ENCODE peak calls at places on chromosomes 4 and X, in eight cellular contexts. H is substantia nigra; G is NCI-H1092 treated with DMSO at 0.1 percent for 48 hours; K is spleen; S is left ventricle myocardium superior; F is lung microvascular endothelial cell; A is stimulated activated naive CD4-positive, alpha-beta T cell; R is occipital lobe. X is an unnamed sample.

GRCh38 chr4:15186149-15186548 is 183.9 kb downstream of the CPEB2 start:
- DNase-seq in G (no peak), F (no peak), K (no peak), R (no peak), H (no peak), S (no peak), A (no peak), X (no peak)

GRCh38 chr4:83552924-83553323 is 17.0 kb downstream of the GPAT3 start:
- DNase-seq in R (no peak), G (no peak), A (no peak), H (no peak), S (no peak), K (no peak), F (peak; percentile 44), X (no peak)

GRCh38 chr4:102759835-102760644 is 728 bp downstream of the MANBA start:
- DNase-seq in F (peak; percentile 55), A (peak; percentile 26), S (no peak), G (peak; percentile 40), K (no peak), H (peak; percentile 80), R (peak; percentile 66), X (no peak)

GRCh38 chr4:26273308-26273980 is 47.4 kb upstream of the RBPJ start:
- DNase-seq in A (no peak), G (no peak), S (peak; percentile 52), R (no peak), H (peak; percentile 21), F (no peak), K (no peak), X (no peak)

GRCh38 chrX:44675364-44676024 is 132.8 kb upstream of the FUNDC1 start:
- DNase-seq in H (peak; percentile 0), F (peak; percentile 47), R (peak; percentile 42), K (no peak), A (no peak), G (peak; percentile 87), S (peak; percentile 58), X (no peak)

GRCh38 chrX:131725001-131725654 is 181.3 kb downstream of the OR13H1 start:
- DNase-seq in F (no peak), R (no peak), S (no peak), H (no peak), K (no peak), A (no peak), G (no peak), X (no peak)

GRCh38 chr4:78185117-78185516 is 128.0 kb downstream of the FRAS1 start:
- DNase-seq in G (no peak), H (no peak), R (no peak), S (no peak), A (no peak), F (no peak), K (no peak), X (no peak)

GRCh38 chr4:72366601-72367000 is 202.4 kb downstream of the ADAMTS3 start:
- DNase-seq in K (no peak), F (no peak), R (no peak), H (no peak), G (no peak), A (no peak), S (no peak), X (no peak)

GRCh38 chr4:32192363-32192762 is 1472.2 kb downstream of the PCDH7 start:
- DNase-seq in S (no peak), A (no peak), H (no peak), R (no peak), K (no peak), G (no peak), F (no peak), X (no peak)

GRCh38 chrX:135396109-135396508 is 25.6 kb upstream of the SMIM10L2A start:
- DNase-seq in R (no peak), K (no peak), G (no peak), F (peak; percentile 82), H (no peak), S (peak; percentile 13), A (no peak), X (no peak)

GRCh38 chr4:56910172-56910967 is 2.7 kb downstream of the REST start:
- DNase-seq in A (no peak), S (no peak), H (no peak), R (no peak), K (peak; percentile 25), G (no peak), F (no peak), X (no peak)

GRCh38 chrX:54746928-54747327 is 51.1 kb downstream of the ITIH6 start:
- DNase-seq in R (no peak), A (no peak), F (no peak), S (no peak), H (no peak), G (no peak), K (no peak), X (no peak)

GRCh38 chr4:110224142-110224541 is 25.7 kb upstream of the ELOVL6 start:
- DNase-seq in F (no peak), A (no peak), K (no peak), H (no peak), S (no peak), G (no peak), R (no peak), X (no peak)

GRCh38 chr4:17785858-17786257 is 4.4 kb upstream of the FAM184B start:
- DNase-seq in R (no peak), K (no peak), G (no peak), A (no peak), S (no peak), H (no peak), F (no peak), X (no peak)